ENCODE peak calls at places on chromosomes 13 and 19, in six cellular contexts. D, N, L, S, Y and F are unnamed samples.

GRCh38 chr13:37602743-37603381 is 4.3 kb upstream of the POSTN start:
- DNase-seq in D (peak), N (no peak), L (no peak), S (no peak), Y (no peak), F (no peak)

GRCh38 chr19:8367327-8368001 is 3.5 kb downstream of the ANGPTL4 start:
- DNase-seq in D (peak), N (peak), L (peak), S (peak), Y (no peak), F (peak)

GRCh38 chr13:99636728-99637353 is 135.6 kb downstream of the TM9SF2 start:
- DNase-seq in D (no peak), N (no peak), L (no peak), S (no peak), Y (no peak), F (no peak)

GRCh38 chr13:33678906-33679657 is 138.9 kb upstream of the RFC3 start:
- DNase-seq in D (no peak), N (peak), L (peak), S (peak), Y (peak), F (peak)

GRCh38 chr19:17333611-17334413 is 843 bp downstream of the ANO8 start:
- DNase-seq in D (no peak), N (peak), L (peak), S (no peak), Y (peak), F (no peak)

GRCh38 chr13:31223215-31223614 is 23.4 kb downstream of the B3GLCT start:
- DNase-seq in D (no peak), N (no peak), L (no peak), S (no peak), Y (no peak), F (no peak)

GRCh38 chr19:3068071-3068470 is 5.8 kb upstream of the TLE5 start:
- DNase-seq in D (peak), N (no peak), L (no peak), S (no peak), Y (no peak), F (no peak)

GRCh38 chr13:56900549-56901279 is 240.0 kb upstream of the PRR20A start:
- DNase-seq in D (no peak), N (no peak), L (no peak), S (no peak), Y (no peak), F (no peak)

GRCh38 chr13:44383945-44384344 is 10.3 kb downstream of the SERP2 start:
- DNase-seq in D (no peak), N (no peak), L (no peak), S (no peak), Y (no peak), F (no peak)
- H3K27ac ChIP-seq in D (no peak), N (no peak), L (no peak), S (no peak), Y (no peak), F (no peak)

GRCh38 chr19:1016647-1017114 is 4.2 kb downstream of the TMEM259 start:
- DNase-seq in D (no peak), N (peak), L (no peak), S (no peak), Y (no peak), F (no peak)

GRCh38 chr19:1017115-1017905 is 3.6 kb downstream of the TMEM259 start:
- DNase-seq in D (no peak), N (peak), L (peak), S (no peak), Y (no peak), F (no peak)

GRCh38 chr19:1018932-1019615 is 1.8 kb downstream of the TMEM259 start:
- DNase-seq in D (no peak), N (no peak), L (no peak), S (no peak), Y (no peak), F (no peak)

GRCh38 chr19:1018393-1018792 is 2.5 kb downstream of the TMEM259 start:
- DNase-seq in D (no peak), N (no peak), L (no peak), S (no peak), Y (no peak), F (no peak)

GRCh38 chr19:1017906-1018305 is 3.0 kb downstream of the TMEM259 start:
- DNase-seq in D (no peak), N (no peak), L (no peak), S (no peak), Y (no peak), F (no peak)
- TF ChIP-seq CTCF in D (no peak), N (no peak), L (no peak), S (no peak), Y (no peak), F (no peak)

GRCh38 chr13:90680826-90681225 is 666.7 kb upstream of the MIR17HG start:
- DNase-seq in D (no peak), N (no peak), L (no peak), S (no peak), Y (no peak), F (no peak)

GRCh38 chr13:90675129-90675528 is 672.4 kb upstream of the MIR17HG start:
- DNase-seq in D (peak), N (no peak), L (no peak), S (no peak), Y (no peak), F (no peak)
- TF ChIP-seq EP300 in D (no peak), N (no peak), L (no peak), S (no peak), Y (no peak), F (no peak)

DNA sequence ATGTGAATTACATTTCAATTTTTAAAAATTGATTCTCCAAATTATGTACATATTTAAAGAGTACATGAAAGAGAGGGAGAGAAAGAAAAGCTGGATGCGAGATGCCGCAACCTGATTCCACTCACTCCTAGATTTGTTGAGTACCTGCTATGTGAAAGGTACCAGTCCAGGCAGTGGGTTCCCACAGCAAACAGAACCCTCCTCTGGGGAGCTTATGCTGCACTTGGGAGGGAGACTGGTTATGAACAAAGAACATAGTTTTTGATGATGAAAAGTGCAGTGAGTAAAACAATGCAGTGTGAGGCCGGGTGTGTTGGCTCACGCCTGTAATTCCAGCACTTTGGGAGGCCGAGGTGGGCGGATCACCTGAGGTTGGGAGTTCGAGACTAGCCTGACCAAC is 43.4 kb downstream of the ACTN4 start:
- DNase-seq in D (no peak), N (no peak), L (no peak), S (no peak), Y (no peak), F (no peak)
- H3K27ac ChIP-seq in D (peak), N (peak), L (peak), S (peak), Y (peak), F (no peak)